ENCODE peak calls at places on chromosomes 12 and 14, in nine cellular contexts. V is endothelial cell of umbilical vein, J is IMR-90, S is esophagus muscularis mucosa, L is upper lobe of left lung, X is Peyer's patch, R is right lobe of liver, E is adrenal gland, T is testis. B is an unnamed sample. For H3K27me3, the result is how much of the 10 kb centered on the place peaks cover.

GRCh38 chr12:52271157-52271556 is 3.3 kb upstream of the KRT86 start:
- DNase-seq in V (no peak), J (peak), S (no peak), L (no peak), X (no peak), R (no peak), E (no peak), T (no peak), B (no peak)

GRCh38 chr14:91861091-91861490 is 6.2 kb downstream of the TC2N start:
- DNase-seq in V (no peak), J (no peak), S (no peak), L (no peak), X (no peak), R (no peak), E (no peak), T (no peak), B (no peak)

GRCh38 chr12:6360578-6361490 is 14.5 kb downstream of the SCNN1A start:
- DNase-seq in V (no peak), J (no peak), S (no peak), L (no peak), X (no peak), R (no peak), E (no peak), T (no peak), B (no peak)

GRCh38 chr12:100826323-100826722 is 31.7 kb downstream of the ANO4 start:
- DNase-seq in V (peak), J (peak), S (no peak), L (no peak), X (no peak), R (peak), E (peak), T (peak), B (peak)

GRCh38 chr14:81400852-81401251 is 728 bp upstream of the STON2 start:
- DNase-seq in V (no peak), J (peak), S (peak), L (no peak), X (peak), R (no peak), E (peak), T (peak), B (peak)

GRCh38 chr12:6507102-6507998 is 13.4 kb downstream of the NCAPD2 start:
- DNase-seq in V (peak), J (peak), S (no peak), L (no peak), X (no peak), R (no peak), E (no peak), T (no peak), B (no peak)

GRCh38 chr12:68499616-68500015 is 111.1 kb upstream of the RAP1B start:
- DNase-seq in V (no peak), J (no peak), S (no peak), L (no peak), X (no peak), R (no peak), E (no peak), T (no peak), B (no peak)

GRCh38 chr12:25459541-25459951 is 93.5 kb downstream of the LMNTD1 start:
- DNase-seq in V (no peak), J (no peak), S (peak), L (peak), X (no peak), R (no peak), E (no peak), T (no peak), B (no peak)

GRCh38 chr12:88951177-88951576 is 370.9 kb upstream of the KITLG start:
- DNase-seq in V (no peak), J (no peak), S (no peak), L (no peak), X (no peak), R (no peak), E (no peak), T (no peak), B (no peak)

GRCh38 chr12:28135801-28136439 is 54.3 kb upstream of the CCDC91 start:
- DNase-seq in V (no peak), J (no peak), S (no peak), L (no peak), X (no peak), R (no peak), E (no peak), T (no peak), B (no peak)

DNA sequence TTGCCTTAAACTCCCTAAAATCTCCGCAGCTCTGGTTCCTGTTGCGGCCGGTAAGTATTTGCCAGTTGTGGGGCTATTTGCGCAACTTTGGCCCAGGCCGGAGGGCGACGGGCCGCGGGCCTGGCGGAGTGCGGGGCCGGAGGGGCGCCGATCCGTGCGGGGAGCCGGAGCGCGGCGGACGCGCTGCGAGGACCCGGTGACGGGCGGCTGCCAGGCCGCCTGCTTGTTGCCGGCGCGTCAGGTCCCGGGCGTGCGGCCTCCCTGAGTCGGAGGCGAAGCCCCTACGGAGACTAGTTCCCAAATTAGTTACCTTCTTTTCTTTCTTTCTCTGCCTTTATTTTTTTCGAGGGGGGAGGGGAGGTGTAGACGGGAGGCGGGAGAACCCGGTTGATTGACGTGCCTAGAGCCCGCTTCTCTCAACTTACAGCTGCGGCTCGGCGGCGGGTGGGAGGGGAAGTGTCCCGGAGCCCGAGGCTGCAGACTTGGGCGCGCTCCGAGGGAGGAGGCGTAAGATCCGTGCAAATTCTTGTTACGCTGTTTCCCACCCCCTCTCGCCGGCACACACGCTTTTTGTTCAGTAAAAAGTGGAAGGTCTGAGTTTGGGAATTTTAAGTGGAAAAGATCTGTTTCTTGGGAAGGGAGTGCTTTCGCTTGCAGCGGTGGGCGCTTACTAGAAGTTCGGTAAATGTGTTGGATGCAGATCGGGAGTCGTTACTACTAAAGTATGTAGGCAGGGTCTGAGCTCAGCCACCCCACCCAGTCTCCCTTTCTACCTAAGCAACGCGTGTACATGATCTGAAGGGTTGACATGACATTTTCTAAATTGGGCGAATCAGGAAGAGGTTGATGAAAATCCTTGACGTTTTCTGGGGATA is 564 bp downstream of the ZBTB1 start:
- DNase-seq in V (peak), J (peak), S (peak), L (peak), X (peak), R (peak), E (peak), T (peak), B (peak)
- TF ChIP-seq POLR2A in V (peak), J (no peak), S (no peak), L (peak), X (no peak), R (peak), E (no peak), T (no peak), B (peak)

GRCh38 chr14:92898732-92899131 is 24.2 kb upstream of the CHGA start:
- DNase-seq in V (no peak), J (no peak), S (no peak), L (no peak), X (no peak), R (no peak), E (no peak), T (no peak), B (no peak)
- H3K27me3 ChIP-seq in V (under half), J (under half), S (under half), L (under half), X (under half), R (under half), E (under half), T (under half), B (under half)

DNA sequence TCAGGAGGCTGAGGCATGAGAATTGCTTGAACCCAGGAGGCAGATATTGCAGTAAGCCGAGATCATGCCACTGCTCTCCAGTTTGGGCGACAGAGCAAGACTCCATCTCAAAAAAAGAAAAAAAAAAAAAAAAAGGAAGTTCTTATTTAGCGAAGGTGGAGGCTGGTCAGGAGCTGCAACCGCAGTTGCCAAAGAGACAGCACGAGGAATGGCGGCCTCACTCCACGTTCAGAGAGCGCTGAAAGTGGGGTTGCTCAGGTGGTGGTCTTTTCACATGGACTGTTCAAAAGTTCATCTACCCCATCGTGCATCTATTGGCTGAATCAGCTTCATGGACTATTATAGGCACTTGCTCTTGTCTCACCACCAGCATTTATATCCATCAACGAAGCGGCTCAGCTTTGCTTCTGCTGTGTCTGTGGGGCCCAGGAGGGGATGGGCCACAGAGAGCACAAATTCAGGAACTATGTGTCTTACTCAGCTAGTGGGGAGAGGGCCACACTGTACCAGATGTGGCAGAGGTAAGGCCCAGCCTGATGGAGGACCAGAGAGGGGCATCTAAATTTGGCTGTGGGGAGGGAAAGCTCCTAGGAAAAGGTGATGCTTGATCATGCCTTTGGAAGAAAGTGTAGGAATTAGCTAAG is 27.3 kb downstream of the SLC25A47 start:
- DNase-seq in V (no peak), J (no peak), S (no peak), L (no peak), X (no peak), R (no peak), E (no peak), T (no peak), B (no peak)
- TF ChIP-seq POLR2A in V (no peak), J (no peak), S (no peak), L (no peak), X (no peak), R (no peak), E (no peak), T (no peak), B (no peak)

GRCh38 chr12:113347-113746 is 46.8 kb downstream of the IQSEC3 start:
- DNase-seq in V (no peak), J (peak), S (no peak), L (no peak), X (no peak), R (no peak), E (no peak), T (no peak), B (no peak)
- H3K27me3 ChIP-seq in V (under half), J (half or more), S (under half), L (under half), X (under half), R (under half), E (under half), T (under half), B (under half)

DNA sequence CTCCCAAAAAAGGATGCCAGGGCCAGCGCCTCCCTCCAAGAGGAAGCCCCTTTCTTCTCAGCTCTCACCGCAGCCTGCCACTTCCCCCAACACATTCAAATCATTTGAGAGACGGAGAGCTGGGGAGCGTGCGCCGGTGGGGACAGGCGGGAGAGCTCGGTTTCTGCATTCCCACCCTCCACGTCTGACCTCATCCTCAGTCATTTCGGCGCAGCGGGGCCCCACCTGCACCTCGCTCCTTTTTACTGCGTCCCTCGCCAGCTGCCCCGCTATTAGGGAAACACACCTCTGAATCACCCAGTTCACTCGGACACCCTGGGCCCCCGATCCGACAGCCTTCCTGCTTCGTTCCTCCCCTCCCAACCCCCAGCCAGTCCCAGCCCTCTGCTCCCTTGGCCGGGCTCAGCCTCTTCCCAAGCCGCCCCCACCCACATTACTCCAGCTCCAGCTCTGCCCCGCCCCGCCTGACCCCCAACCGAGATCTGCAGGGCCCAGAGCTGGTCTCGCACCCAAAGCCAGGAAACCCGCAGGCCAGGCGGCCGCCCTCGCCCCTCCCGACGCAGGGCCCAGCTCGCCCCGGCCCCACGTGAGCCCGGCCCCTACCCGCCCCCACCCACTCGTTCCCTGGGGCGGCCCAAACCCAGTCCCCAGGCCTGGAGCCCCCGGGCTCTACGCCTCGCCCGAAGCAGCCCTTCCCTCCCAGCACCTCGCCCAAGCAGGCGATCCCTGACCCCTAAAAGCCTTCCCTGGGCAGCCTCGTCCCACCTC is 797 bp downstream of the CORO1C start:
- DNase-seq in V (peak), J (peak), S (no peak), L (peak), X (peak), R (peak), E (peak), T (peak), B (peak)
- TF ChIP-seq POLR2A in V (no peak), J (peak), S (peak), L (peak), X (peak), R (peak), E (peak), T (no peak), B (peak)

GRCh38 chr14:76382495-76382832 is 6.5 kb downstream of the ESRRB start:
- DNase-seq in V (no peak), J (no peak), S (no peak), L (no peak), X (no peak), R (no peak), E (no peak), T (no peak), B (no peak)
- H3K27me3 ChIP-seq in V (half or more), J (half or more), S (under half), L (under half), X (under half), R (under half), E (under half), T (under half), B (under half)

GRCh38 chr12:55049676-55050075 is 29.9 kb downstream of the NEUROD4 start:
- DNase-seq in V (no peak), J (no peak), S (no peak), L (peak), X (no peak), R (no peak), E (no peak), T (peak), B (no peak)
- TF ChIP-seq POLR2A in V (no peak), J (no peak), S (no peak), L (no peak), X (no peak), R (no peak), E (no peak), T (no peak), B (no peak)

B was measured in uterus.